ENCODE peak calls at places on chromosomes 4 and X, in seven cellular contexts. B is psoas muscle; E is aorta; Q is NCI-H774; U is hepatocyte; G is CD4-positive, alpha-beta T cell; I is activated T-helper 1 cell treated with anti-CD3 and anti-CD28 coated beads, Interleukin-2, amount 50 U/mL, for 16 hours. A is an unnamed sample.

GRCh38 chrX:149629730-149630387 is 1.7 kb downstream of the TMEM185A start:
- DNase-seq in B (no peak), E (no peak), Q (no peak), U (no peak), G (no peak), I (no peak), A (no peak)

GRCh38 chr4:147157860-147158701 is 212.4 kb upstream of the TTC29 start:
- DNase-seq in B (peak; percentile 54), E (peak; percentile 78), Q (no peak), U (peak; percentile 59), G (no peak), I (no peak), A (peak; percentile 36)

GRCh38 chr4:173073939-173074500 is 94.6 kb upstream of the GALNT7 start:
- DNase-seq in B (no peak), E (no peak), Q (no peak), U (no peak), G (no peak), I (no peak), A (no peak)

GRCh38 chr4:95255396-95256107 is 293.2 kb downstream of the UNC5C start:
- DNase-seq in B (no peak), E (no peak), Q (no peak), U (peak; percentile 17), G (no peak), I (no peak), A (peak; percentile 36)

GRCh38 chr4:152464030-152464823 is 71.7 kb downstream of the FBXW7 start:
- DNase-seq in B (no peak), E (no peak), Q (no peak), U (no peak), G (no peak), I (no peak), A (no peak)

GRCh38 chr4:174521800-174522182 is 497 bp downstream of the HPGD start:
- DNase-seq in B (peak; percentile 52), E (peak; percentile 63), Q (no peak), U (peak; percentile 60), G (no peak), I (no peak), A (no peak)

GRCh38 chr4:87270144-87270543 is 49.7 kb upstream of the KLHL8 start:
- DNase-seq in B (no peak), E (no peak), Q (no peak), U (peak; percentile 60), G (no peak), I (no peak), A (no peak)

GRCh38 chrX:134658002-134658401 is 269 bp downstream of the PLAC1 start:
- DNase-seq in B (no peak), E (no peak), Q (no peak), U (no peak), G (no peak), I (no peak), A (no peak)

GRCh38 chrX:75522565-75523411 is at the start of gene ZDHHC15:
- DNase-seq in B (peak; percentile 68), E (peak; percentile 88), Q (peak; percentile 30), U (peak; percentile 62), G (peak; percentile 34), I (peak; percentile 8), A (peak; percentile 58)

GRCh38 chr4:148112231-148112982 is 329.8 kb downstream of the NR3C2 start:
- DNase-seq in B (no peak), E (no peak), Q (no peak), U (peak; percentile 13), G (no peak), I (no peak), A (no peak)

GRCh38 chr4:128191115-128191897 is 96.3 kb downstream of the PGRMC2 start:
- DNase-seq in B (peak; percentile 66), E (peak; percentile 79), Q (peak; percentile 0), U (peak; percentile 83), G (peak; percentile 50), I (peak; percentile 10), A (peak; percentile 60)

GRCh38 chr4:5165419-5166369 is 114.4 kb downstream of the STK32B start:
- DNase-seq in B (no peak), E (peak; percentile 46), Q (no peak), U (peak; percentile 17), G (no peak), I (no peak), A (no peak)

GRCh38 chrX:135544338-135544948 is 24.0 kb downstream of the INTS6L start:
- DNase-seq in B (no peak), E (no peak), Q (no peak), U (no peak), G (no peak), I (no peak), A (no peak)

GRCh38 chr4:55080174-55080865 is 45.1 kb downstream of the KDR start:
- DNase-seq in B (no peak), E (no peak), Q (no peak), U (no peak), G (no peak), I (no peak), A (no peak)

GRCh38 chrX:386768-387575 is at the start of gene PPP2R3B:
- DNase-seq in B (peak; percentile 100), E (peak; percentile 99), Q (no peak), U (peak; percentile 99), G (peak; percentile 96), I (peak; percentile 97), A (peak; percentile 100)

GRCh38 chr4:145680902-145681301 is 956 bp downstream of the C4orf51 start:
- DNase-seq in B (no peak), E (no peak), Q (no peak), U (no peak), G (no peak), I (no peak), A (no peak)

GRCh38 chr4:48944252-48944651 is 37.7 kb upstream of the OCIAD2 start:
- DNase-seq in B (no peak), E (no peak), Q (no peak), U (no peak), G (no peak), I (no peak), A (no peak)

GRCh38 chrX:27336466-27337091 is 126.6 kb downstream of the PPP4R3C start:
- DNase-seq in B (no peak), E (no peak), Q (no peak), U (peak; percentile 40), G (no peak), I (no peak), A (peak; percentile 4)

GRCh38 chrX:129961180-129962083 is 21.0 kb upstream of the BCORL1 start:
- DNase-seq in B (peak; percentile 76), E (peak; percentile 83), Q (peak; percentile 69), U (peak; percentile 80), G (no peak), I (peak; percentile 37), A (peak; percentile 71)

GRCh38 chrX:39149761-39150160 is 348.5 kb downstream of the MID1IP1 start:
- DNase-seq in B (peak; percentile 86), E (peak; percentile 90), Q (peak; percentile 22), U (peak; percentile 80), G (peak; percentile 50), I (peak; percentile 31), A (peak; percentile 53)

GRCh38 chr4:114694770-114695169 is 96.2 kb downstream of the UGT8 start:
- DNase-seq in B (no peak), E (no peak), Q (peak; percentile 13), U (peak; percentile 46), G (no peak), I (no peak), A (no peak)

GRCh38 chr4:185504098-185505047 is 30.9 kb downstream of the PDLIM3 start:
- DNase-seq in B (peak; percentile 92), E (peak; percentile 91), Q (no peak), U (no peak), G (no peak), I (no peak), A (peak; percentile 90)

GRCh38 chr4:113809313-113809712 is 47.8 kb upstream of the CAMK2D start:
- DNase-seq in B (no peak), E (no peak), Q (no peak), U (no peak), G (no peak), I (no peak), A (peak; percentile 50)

GRCh38 chrX:3820170-3820569 is 106.7 kb upstream of the PRKX start:
- DNase-seq in B (no peak), E (no peak), Q (no peak), U (peak; percentile 36), G (no peak), I (no peak), A (no peak)

GRCh38 chrX:116204947-116205346 is 34.4 kb downstream of the AGTR2 start:
- DNase-seq in B (no peak), E (no peak), Q (peak; percentile 28), U (peak; percentile 17), G (no peak), I (no peak), A (no peak)

GRCh38 chr4:184102927-184103326 is 114.7 kb downstream of the ENPP6 start:
- DNase-seq in B (no peak), E (no peak), Q (no peak), U (no peak), G (no peak), I (no peak), A (no peak)

GRCh38 chr4:2935762-2936743 is 27.2 kb downstream of the NOP14 start:
- DNase-seq in B (peak; percentile 50), E (peak; percentile 67), Q (no peak), U (peak; percentile 47), G (no peak), I (no peak), A (no peak)

GRCh38 chr4:41912546-41912945 is 22.7 kb upstream of the TMEM33 start:
- DNase-seq in B (no peak), E (no peak), Q (no peak), U (no peak), G (no peak), I (no peak), A (no peak)

GRCh38 chr4:4455199-4455865 is 68.4 kb downstream of the NSG1 start:
- DNase-seq in B (no peak), E (no peak), Q (no peak), U (no peak), G (no peak), I (no peak), A (no peak)

GRCh38 chr4:13329963-13330362 is 154.2 kb downstream of the RAB28 start:
- DNase-seq in B (no peak), E (peak; percentile 66), Q (peak; percentile 50), U (no peak), G (no peak), I (no peak), A (no peak)

GRCh38 chrX:81202413-81202794 is 502 bp downstream of the SH3BGRL start:
- DNase-seq in B (no peak), E (no peak), Q (no peak), U (no peak), G (no peak), I (no peak), A (no peak)

GRCh38 chr4:40349561-40350198 is 14.5 kb downstream of the CHRNA9 start:
- DNase-seq in B (no peak), E (no peak), Q (peak; percentile 11), U (peak; percentile 27), G (no peak), I (no peak), A (no peak)

GRCh38 chr4:121091941-121092340 is 19.6 kb upstream of the NDNF start:
- DNase-seq in B (no peak), E (no peak), Q (no peak), U (no peak), G (no peak), I (no peak), A (no peak)

GRCh38 chr4:179867300-179867878 is 2375.8 kb upstream of the TENM3 start:
- DNase-seq in B (no peak), E (no peak), Q (no peak), U (peak; percentile 81), G (no peak), I (no peak), A (no peak)

GRCh38 chr4:184845367-184846011 is 19.7 kb upstream of the ACSL1 start:
- DNase-seq in B (no peak), E (no peak), Q (no peak), U (peak; percentile 39), G (no peak), I (no peak), A (no peak)

GRCh38 chr4:149959391-149959790 is 118.9 kb upstream of the DCLK2 start:
- DNase-seq in B (no peak), E (no peak), Q (no peak), U (no peak), G (no peak), I (no peak), A (no peak)